ENCODE peak calls at places on chromosomes 12 and 14, in five cellular contexts. U is activated CD8-positive, alpha-beta memory T cell treated with anti-CD3 and anti-CD28 coated beads, Interleukin-2, amount 50 U/mL, for 48 hours; W is K562; Q is C1 segment of cervical spinal cord; Y is left cardiac atrium. P is an unnamed sample.

GRCh38 chr12:64618953-64619590 is 8.8 kb downstream of the RASSF3 start:
- DNase-seq in U (peak; percentile 18), Q (no peak), Y (no peak), W (peak; percentile 61), P (no peak)

GRCh38 chr14:100842799-100843198 is 16.9 kb downstream of the MEG3 start:
- DNase-seq in U (no peak), W (no peak), Y (no peak), Q (no peak), P (no peak)

GRCh38 chr12:66367015-66367667 is 64.8 kb downstream of the HELB start:
- DNase-seq in U (no peak), W (no peak), Y (no peak), Q (no peak), P (no peak)

GRCh38 chr12:49043856-49044258 is 16.7 kb downstream of the KMT2D start:
- DNase-seq in U (peak; percentile 94), Q (peak; percentile 36), Y (peak; percentile 59), W (peak; percentile 81), P (peak; percentile 90)

GRCh38 chr12:62640910-62641448 is 174.4 kb downstream of the MON2 start:
- DNase-seq in W (no peak), Y (no peak), Q (no peak), U (peak; percentile 66), P (no peak)

GRCh38 chr14:64713677-64714076 is 9.5 kb downstream of the PLEKHG3 start:
- DNase-seq in Q (no peak), Y (no peak), W (no peak), U (no peak), P (no peak)

GRCh38 chr14:22315336-22315735 is 273.7 kb downstream of the DAD1 start:
- DNase-seq in U (no peak), Y (no peak), Q (no peak), W (no peak), P (no peak)

GRCh38 chr12:13002301-13003097 is 2.4 kb upstream of the HEBP1 start:
- DNase-seq in Q (no peak), U (no peak), W (no peak), Y (no peak), P (no peak)

GRCh38 chr14:100867631-100868315 is 35.7 kb downstream of the RTL1 start:
- DNase-seq in Q (no peak), U (no peak), W (no peak), Y (peak; percentile 13), P (peak; percentile 8)

GRCh38 chr12:64875186-64875585 is 50.7 kb downstream of the TBC1D30 start:
- DNase-seq in Y (no peak), W (no peak), Q (no peak), U (no peak), P (no peak)

GRCh38 chr14:56659964-56660551 is 80.5 kb downstream of the TMEM260 start:
- DNase-seq in U (no peak), Q (no peak), Y (no peak), W (peak; percentile 44), P (no peak)

GRCh38 chr12:102300824-102301461 is 103.3 kb upstream of the PMCH start:
- DNase-seq in Q (no peak), U (no peak), W (peak; percentile 57), Y (no peak), P (no peak)

GRCh38 chr14:67579040-67579439 is 21.0 kb downstream of the PIGH start:
- DNase-seq in U (no peak), Q (no peak), Y (no peak), W (no peak), P (no peak)

GRCh38 chr12:14442221-14442881 is 76.9 kb downstream of the ATF7IP start:
- DNase-seq in Y (no peak), Q (no peak), W (no peak), U (no peak), P (no peak)

GRCh38 chr12:119802472-119802871 is 74.6 kb downstream of the CIT start:
- DNase-seq in Q (peak; percentile 39), U (no peak), Y (peak; percentile 71), W (no peak), P (peak; percentile 55)

GRCh38 chr12:24911284-24911791 is 37.6 kb downstream of the BCAT1 start:
- DNase-seq in Y (no peak), U (no peak), Q (no peak), W (no peak), P (no peak)

GRCh38 chr14:105167303-105168092 is 1.1 kb downstream of the JAG2 start:
- DNase-seq in U (no peak), W (peak; percentile 68), Q (no peak), Y (no peak), P (no peak)

GRCh38 chr12:57621497-57622292 is 10.5 kb downstream of the ARHGEF25 start:
- DNase-seq in Q (peak; percentile 42), Y (peak; percentile 76), W (peak; percentile 87), U (peak; percentile 87), P (peak; percentile 87)

GRCh38 chr12:93154753-93155475 is 222.8 kb upstream of the NUDT4 start:
- DNase-seq in Y (no peak), W (no peak), Q (no peak), U (no peak), P (no peak)

GRCh38 chr14:34018564-34019244 is 67.8 kb upstream of the EGLN3 start:
- DNase-seq in U (no peak), Y (peak; percentile 30), W (no peak), Q (peak; percentile 48), P (no peak)

GRCh38 chr14:59595071-59595470 is 18.5 kb upstream of the CCDC175 start:
- DNase-seq in Y (no peak), W (no peak), Q (no peak), U (no peak), P (no peak)

GRCh38 chr14:75389679-75390078 is 38.1 kb upstream of the JDP2 start:
- DNase-seq in Y (no peak), U (no peak), Q (no peak), W (no peak), P (no peak)

GRCh38 chr12:51525518-51525917 is 65.5 kb upstream of the SCN8A start:
- DNase-seq in U (no peak), W (no peak), Q (no peak), Y (no peak), P (no peak)

GRCh38 chr12:2772370-2772769 is 22.4 kb upstream of the FKBP4 start:
- DNase-seq in Y (no peak), W (no peak), Q (no peak), U (no peak), P (no peak)

GRCh38 chr12:97967831-97968230 is 505.2 kb downstream of the RMST start:
- DNase-seq in Y (no peak), U (no peak), W (no peak), Q (no peak), P (no peak)

P was measured in BE2C.